ENCODE peak calls at places on chromosomes 12 and 14, in seven cellular contexts. One of them, this sample, is unnamed.

GRCh38 chr14:39467889-39468524 is 35.8 kb upstream of the FBXO33 start:
- DNase-seq in HEK293T: no peak
- DNase-seq in activated B cell treated with CpG ODN at 0.5 μM for 24 hours: no peak
- DNase-seq in Caki2: no peak
- DNase-seq in tibial artery: no peak
- DNase-seq in AG10803: peak
- DNase-seq in right lobe of liver: no peak
- DNase-seq in this sample: no peak

GRCh38 chr14:88621090-88621489 is 58.3 kb downstream of the ZC3H14 start:
- DNase-seq in HEK293T: no peak
- DNase-seq in activated B cell treated with CpG ODN at 0.5 μM for 24 hours: no peak
- DNase-seq in Caki2: no peak
- DNase-seq in tibial artery: no peak
- DNase-seq in AG10803: peak
- DNase-seq in right lobe of liver: no peak
- DNase-seq in this sample: no peak

GRCh38 chr12:11702959-11703358 is 53.5 kb downstream of the ETV6 start:
- DNase-seq in HEK293T: no peak
- DNase-seq in activated B cell treated with CpG ODN at 0.5 μM for 24 hours: no peak
- DNase-seq in Caki2: no peak
- DNase-seq in tibial artery: no peak
- DNase-seq in AG10803: no peak
- DNase-seq in right lobe of liver: no peak
- DNase-seq in this sample: no peak

GRCh38 chr12:50111693-50112455 is at the start of gene COX14:
- DNase-seq in HEK293T: peak
- DNase-seq in activated B cell treated with CpG ODN at 0.5 μM for 24 hours: peak
- DNase-seq in Caki2: peak
- DNase-seq in tibial artery: peak
- DNase-seq in AG10803: peak
- DNase-seq in right lobe of liver: peak
- DNase-seq in this sample: peak

GRCh38 chr14:66240112-66240511 is 246.1 kb upstream of the CCDC196 start:
- DNase-seq in HEK293T: no peak
- DNase-seq in activated B cell treated with CpG ODN at 0.5 μM for 24 hours: no peak
- DNase-seq in Caki2: peak
- DNase-seq in tibial artery: no peak
- DNase-seq in AG10803: no peak
- DNase-seq in right lobe of liver: no peak
- DNase-seq in this sample: no peak

GRCh38 chr12:6834873-6835272 is 5.9 kb upstream of the GNB3 start:
- DNase-seq in HEK293T: no peak
- DNase-seq in activated B cell treated with CpG ODN at 0.5 μM for 24 hours: no peak
- DNase-seq in Caki2: no peak
- DNase-seq in tibial artery: no peak
- DNase-seq in AG10803: no peak
- DNase-seq in right lobe of liver: no peak
- DNase-seq in this sample: no peak

GRCh38 chr14:57486767-57487379 is 6.8 kb downstream of the CCDC198 start:
- DNase-seq in HEK293T: peak
- DNase-seq in activated B cell treated with CpG ODN at 0.5 μM for 24 hours: no peak
- DNase-seq in Caki2: peak
- DNase-seq in tibial artery: no peak
- DNase-seq in AG10803: peak
- DNase-seq in right lobe of liver: no peak
- DNase-seq in this sample: peak

GRCh38 chr14:26775765-26776577 is 178.1 kb upstream of the NOVA1 start:
- DNase-seq in HEK293T: no peak
- DNase-seq in activated B cell treated with CpG ODN at 0.5 μM for 24 hours: no peak
- DNase-seq in Caki2: no peak
- DNase-seq in tibial artery: no peak
- DNase-seq in AG10803: peak
- DNase-seq in right lobe of liver: no peak
- DNase-seq in this sample: no peak

GRCh38 chr12:96883571-96883970 is 23.5 kb upstream of the NEDD1 start:
- DNase-seq in HEK293T: no peak
- DNase-seq in activated B cell treated with CpG ODN at 0.5 μM for 24 hours: no peak
- DNase-seq in Caki2: no peak
- DNase-seq in tibial artery: no peak
- DNase-seq in AG10803: no peak
- DNase-seq in right lobe of liver: no peak
- DNase-seq in this sample: no peak

GRCh38 chr12:24592048-24592447 is 356.9 kb downstream of the BCAT1 start:
- DNase-seq in HEK293T: no peak
- DNase-seq in activated B cell treated with CpG ODN at 0.5 μM for 24 hours: no peak
- DNase-seq in Caki2: no peak
- DNase-seq in tibial artery: no peak
- DNase-seq in AG10803: no peak
- DNase-seq in right lobe of liver: no peak
- DNase-seq in this sample: no peak

GRCh38 chr14:23438130-23438893 is 2.9 kb upstream of the MYH7 start:
- DNase-seq in HEK293T: no peak
- DNase-seq in activated B cell treated with CpG ODN at 0.5 μM for 24 hours: no peak
- DNase-seq in Caki2: no peak
- DNase-seq in tibial artery: peak
- DNase-seq in AG10803: no peak
- DNase-seq in right lobe of liver: peak
- DNase-seq in this sample: no peak

GRCh38 chr12:58918475-58918874 is 1.8 kb downstream of the LRIG3 start:
- DNase-seq in HEK293T: no peak
- DNase-seq in activated B cell treated with CpG ODN at 0.5 μM for 24 hours: no peak
- DNase-seq in Caki2: no peak
- DNase-seq in tibial artery: no peak
- DNase-seq in AG10803: no peak
- DNase-seq in right lobe of liver: no peak
- DNase-seq in this sample: no peak

GRCh38 chr12:21814814-21815213 is 40.3 kb upstream of the KCNJ8 start:
- DNase-seq in HEK293T: no peak
- DNase-seq in activated B cell treated with CpG ODN at 0.5 μM for 24 hours: no peak
- DNase-seq in Caki2: no peak
- DNase-seq in tibial artery: no peak
- DNase-seq in AG10803: no peak
- DNase-seq in right lobe of liver: peak
- DNase-seq in this sample: no peak

GRCh38 chr12:69099201-69099837 is 140.1 kb upstream of the CPSF6 start:
- DNase-seq in HEK293T: no peak
- DNase-seq in activated B cell treated with CpG ODN at 0.5 μM for 24 hours: no peak
- DNase-seq in Caki2: no peak
- DNase-seq in tibial artery: no peak
- DNase-seq in AG10803: no peak
- DNase-seq in right lobe of liver: no peak
- DNase-seq in this sample: no peak

GRCh38 chr14:100332797-100333196 is 9.7 kb downstream of the SLC25A47 start:
- DNase-seq in HEK293T: no peak
- DNase-seq in activated B cell treated with CpG ODN at 0.5 μM for 24 hours: no peak
- DNase-seq in Caki2: peak
- DNase-seq in tibial artery: no peak
- DNase-seq in AG10803: no peak
- DNase-seq in right lobe of liver: no peak
- DNase-seq in this sample: no peak

GRCh38 chr14:73262427-73263183 is 25.3 kb downstream of the PAPLN start:
- DNase-seq in HEK293T: no peak
- DNase-seq in activated B cell treated with CpG ODN at 0.5 μM for 24 hours: no peak
- DNase-seq in Caki2: no peak
- DNase-seq in tibial artery: no peak
- DNase-seq in AG10803: no peak
- DNase-seq in right lobe of liver: no peak
- DNase-seq in this sample: no peak

GRCh38 chr12:101935769-101936741 is 58.7 kb downstream of the DRAM1 start:
- DNase-seq in HEK293T: no peak
- DNase-seq in activated B cell treated with CpG ODN at 0.5 μM for 24 hours: no peak
- DNase-seq in Caki2: no peak
- DNase-seq in tibial artery: peak
- DNase-seq in AG10803: peak
- DNase-seq in right lobe of liver: no peak
- DNase-seq in this sample: no peak

GRCh38 chr12:64387201-64387816 is 3.2 kb downstream of the C12orf56 start:
- DNase-seq in HEK293T: no peak
- DNase-seq in activated B cell treated with CpG ODN at 0.5 μM for 24 hours: no peak
- DNase-seq in Caki2: no peak
- DNase-seq in tibial artery: no peak
- DNase-seq in AG10803: no peak
- DNase-seq in right lobe of liver: no peak
- DNase-seq in this sample: no peak

GRCh38 chr14:89032086-89032649 is 207.7 kb downstream of the TTC8 start:
- DNase-seq in HEK293T: no peak
- DNase-seq in activated B cell treated with CpG ODN at 0.5 μM for 24 hours: no peak
- DNase-seq in Caki2: no peak
- DNase-seq in tibial artery: no peak
- DNase-seq in AG10803: no peak
- DNase-seq in right lobe of liver: no peak
- DNase-seq in this sample: no peak

GRCh38 chr12:92129609-92130008 is 16.0 kb downstream of the BTG1 start:
- DNase-seq in HEK293T: no peak
- DNase-seq in activated B cell treated with CpG ODN at 0.5 μM for 24 hours: no peak
- DNase-seq in Caki2: no peak
- DNase-seq in tibial artery: no peak
- DNase-seq in AG10803: no peak
- DNase-seq in right lobe of liver: no peak
- DNase-seq in this sample: no peak

This sample was measured in NT2/D1.